ENCODE peak calls at places on chromosomes 4 and X, in ten cellular contexts. One of them, this sample, is unnamed.

GRCh38 chrX:2404816-2405215 is 96.0 kb downstream of the DHRSX start:
- DNase-seq in progenitor cell of endocrine pancreas: no peak
- DNase-seq in cardiac fibroblast: no peak
- DNase-seq in GM12865: no peak
- DNase-seq in WERI-Rb-1: no peak
- DNase-seq in foreskin fibroblast: no peak
- DNase-seq in choroid plexus epithelial cell: no peak
- DNase-seq in right atrium auricular region: no peak
- DNase-seq in upper lobe of right lung: no peak
- DNase-seq in neural crest cell: no peak
- DNase-seq in this sample: no peak

GRCh38 chr4:129223955-129224354 is 128.0 kb downstream of the C4orf33 start:
- DNase-seq in right atrium auricular region: no peak
- DNase-seq in foreskin fibroblast: no peak
- DNase-seq in upper lobe of right lung: no peak
- DNase-seq in cardiac fibroblast: no peak
- DNase-seq in progenitor cell of endocrine pancreas: no peak
- DNase-seq in neural crest cell: no peak
- DNase-seq in WERI-Rb-1: no peak
- DNase-seq in GM12865: no peak
- DNase-seq in choroid plexus epithelial cell: peak
- DNase-seq in this sample: no peak

GRCh38 chr4:63787326-63787725 is 621.9 kb downstream of the TECRL start:
- DNase-seq in GM12865: no peak
- DNase-seq in upper lobe of right lung: no peak
- DNase-seq in right atrium auricular region: no peak
- DNase-seq in foreskin fibroblast: no peak
- DNase-seq in neural crest cell: no peak
- DNase-seq in choroid plexus epithelial cell: no peak
- DNase-seq in WERI-Rb-1: no peak
- DNase-seq in cardiac fibroblast: no peak
- DNase-seq in progenitor cell of endocrine pancreas: no peak
- DNase-seq in this sample: no peak

GRCh38 chr4:166972071-166972470 is 262.2 kb downstream of the SPOCK3 start:
- DNase-seq in upper lobe of right lung: no peak
- DNase-seq in neural crest cell: no peak
- DNase-seq in cardiac fibroblast: peak
- DNase-seq in GM12865: peak
- DNase-seq in foreskin fibroblast: peak
- DNase-seq in right atrium auricular region: no peak
- DNase-seq in WERI-Rb-1: no peak
- DNase-seq in choroid plexus epithelial cell: peak
- DNase-seq in progenitor cell of endocrine pancreas: no peak
- DNase-seq in this sample: no peak

GRCh38 chr4:145773581-145774234 is 93.8 kb downstream of the C4orf51 start:
- DNase-seq in WERI-Rb-1: no peak
- DNase-seq in upper lobe of right lung: no peak
- DNase-seq in GM12865: peak
- DNase-seq in choroid plexus epithelial cell: no peak
- DNase-seq in cardiac fibroblast: peak
- DNase-seq in neural crest cell: no peak
- DNase-seq in right atrium auricular region: no peak
- DNase-seq in foreskin fibroblast: no peak
- DNase-seq in progenitor cell of endocrine pancreas: no peak
- DNase-seq in this sample: no peak

GRCh38 chr4:165175879-165176278 is 31.5 kb upstream of the KLHL2 start:
- DNase-seq in right atrium auricular region: no peak
- DNase-seq in upper lobe of right lung: no peak
- DNase-seq in cardiac fibroblast: no peak
- DNase-seq in foreskin fibroblast: no peak
- DNase-seq in GM12865: no peak
- DNase-seq in neural crest cell: no peak
- DNase-seq in choroid plexus epithelial cell: no peak
- DNase-seq in progenitor cell of endocrine pancreas: no peak
- DNase-seq in WERI-Rb-1: no peak
- DNase-seq in this sample: no peak

GRCh38 chrX:27966955-27967354 is 14.3 kb downstream of the DCAF8L1 start:
- DNase-seq in neural crest cell: no peak
- DNase-seq in WERI-Rb-1: no peak
- DNase-seq in GM12865: no peak
- DNase-seq in cardiac fibroblast: peak
- DNase-seq in progenitor cell of endocrine pancreas: no peak
- DNase-seq in foreskin fibroblast: peak
- DNase-seq in right atrium auricular region: no peak
- DNase-seq in choroid plexus epithelial cell: peak
- DNase-seq in upper lobe of right lung: no peak
- DNase-seq in this sample: no peak

GRCh38 chrX:136909119-136909705 is 28.7 kb upstream of the RBMX start:
- DNase-seq in neural crest cell: peak
- DNase-seq in foreskin fibroblast: peak
- DNase-seq in right atrium auricular region: peak
- DNase-seq in choroid plexus epithelial cell: peak
- DNase-seq in GM12865: peak
- DNase-seq in cardiac fibroblast: peak
- DNase-seq in upper lobe of right lung: peak
- DNase-seq in WERI-Rb-1: peak
- DNase-seq in progenitor cell of endocrine pancreas: peak
- DNase-seq in this sample: peak

GRCh38 chr4:102735578-102735977 is 25.2 kb downstream of the MANBA start:
- DNase-seq in progenitor cell of endocrine pancreas: no peak
- DNase-seq in cardiac fibroblast: no peak
- DNase-seq in upper lobe of right lung: no peak
- DNase-seq in foreskin fibroblast: no peak
- DNase-seq in choroid plexus epithelial cell: no peak
- DNase-seq in neural crest cell: no peak
- DNase-seq in WERI-Rb-1: no peak
- DNase-seq in right atrium auricular region: no peak
- DNase-seq in GM12865: no peak
- DNase-seq in this sample: no peak

GRCh38 chr4:140989944-140990343 is 143.3 kb downstream of the RNF150 start:
- DNase-seq in GM12865: no peak
- DNase-seq in upper lobe of right lung: no peak
- DNase-seq in cardiac fibroblast: no peak
- DNase-seq in neural crest cell: no peak
- DNase-seq in right atrium auricular region: no peak
- DNase-seq in foreskin fibroblast: no peak
- DNase-seq in WERI-Rb-1: no peak
- DNase-seq in choroid plexus epithelial cell: no peak
- DNase-seq in progenitor cell of endocrine pancreas: no peak
- DNase-seq in this sample: no peak

GRCh38 chr4:110586137-110586850 is 36.6 kb downstream of the PITX2 start:
- DNase-seq in WERI-Rb-1: no peak
- DNase-seq in GM12865: peak
- DNase-seq in choroid plexus epithelial cell: peak
- DNase-seq in progenitor cell of endocrine pancreas: no peak
- DNase-seq in cardiac fibroblast: peak
- DNase-seq in foreskin fibroblast: peak
- DNase-seq in neural crest cell: no peak
- DNase-seq in upper lobe of right lung: no peak
- DNase-seq in right atrium auricular region: no peak
- DNase-seq in this sample: no peak

GRCh38 chr4:8181119-8181518 is 18.0 kb upstream of the SH3TC1 start:
- DNase-seq in choroid plexus epithelial cell: no peak
- DNase-seq in right atrium auricular region: no peak
- DNase-seq in upper lobe of right lung: no peak
- DNase-seq in progenitor cell of endocrine pancreas: no peak
- DNase-seq in GM12865: no peak
- DNase-seq in foreskin fibroblast: no peak
- DNase-seq in WERI-Rb-1: no peak
- DNase-seq in neural crest cell: no peak
- DNase-seq in cardiac fibroblast: no peak
- DNase-seq in this sample: no peak

GRCh38 chrX:9866633-9867032 is 80.4 kb downstream of the SHROOM2 start:
- DNase-seq in WERI-Rb-1: no peak
- DNase-seq in right atrium auricular region: no peak
- DNase-seq in GM12865: no peak
- DNase-seq in foreskin fibroblast: peak
- DNase-seq in cardiac fibroblast: peak
- DNase-seq in progenitor cell of endocrine pancreas: no peak
- DNase-seq in neural crest cell: no peak
- DNase-seq in upper lobe of right lung: no peak
- DNase-seq in choroid plexus epithelial cell: no peak
- DNase-seq in this sample: no peak

DNA sequence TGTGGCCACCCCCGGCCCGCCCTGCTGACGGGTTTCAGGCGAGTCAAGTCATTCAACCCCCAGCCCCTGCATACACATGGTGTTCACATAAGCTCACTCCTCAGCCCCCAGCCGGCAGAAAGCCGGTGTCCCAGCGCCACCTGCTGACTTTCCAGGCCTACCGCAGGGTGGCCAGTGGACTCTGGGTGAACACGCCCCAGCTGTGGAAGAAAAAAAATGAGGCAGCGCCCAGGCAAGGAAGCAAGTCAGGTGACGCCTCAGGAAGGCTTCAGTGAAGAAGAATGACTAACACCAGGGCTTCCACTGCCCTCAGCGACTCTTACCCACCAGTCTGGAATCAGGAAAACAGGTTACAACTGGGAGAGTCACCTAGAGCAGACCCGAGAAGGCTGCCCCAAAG is 15.8 kb downstream of the BCAP31 start:
- DNase-seq in right atrium auricular region: peak
- DNase-seq in cardiac fibroblast: peak
- DNase-seq in WERI-Rb-1: peak
- DNase-seq in GM12865: peak
- DNase-seq in neural crest cell: peak
- DNase-seq in choroid plexus epithelial cell: peak
- DNase-seq in upper lobe of right lung: peak
- DNase-seq in progenitor cell of endocrine pancreas: peak
- DNase-seq in foreskin fibroblast: peak
- DNase-seq in this sample: no peak
- TF ChIP-seq CTCF in right atrium auricular region: peak
- TF ChIP-seq CTCF in cardiac fibroblast: peak
- TF ChIP-seq CTCF in WERI-Rb-1: peak
- TF ChIP-seq CTCF in GM12865: peak
- TF ChIP-seq CTCF in neural crest cell: peak
- TF ChIP-seq CTCF in choroid plexus epithelial cell: peak
- TF ChIP-seq CTCF in upper lobe of right lung: peak
- TF ChIP-seq CTCF in progenitor cell of endocrine pancreas: peak
- TF ChIP-seq CTCF in foreskin fibroblast: peak
- TF ChIP-seq CTCF in this sample: no peak

GRCh38 chr4:125434136-125434535 is 119.4 kb downstream of the FAT4 start:
- DNase-seq in choroid plexus epithelial cell: peak
- DNase-seq in GM12865: no peak
- DNase-seq in right atrium auricular region: no peak
- DNase-seq in WERI-Rb-1: no peak
- DNase-seq in cardiac fibroblast: peak
- DNase-seq in foreskin fibroblast: peak
- DNase-seq in neural crest cell: no peak
- DNase-seq in upper lobe of right lung: no peak
- DNase-seq in progenitor cell of endocrine pancreas: no peak
- DNase-seq in this sample: no peak

GRCh38 chr4:125428832-125429231 is 114.1 kb downstream of the FAT4 start:
- DNase-seq in foreskin fibroblast: no peak
- DNase-seq in WERI-Rb-1: no peak
- DNase-seq in GM12865: no peak
- DNase-seq in upper lobe of right lung: no peak
- DNase-seq in neural crest cell: no peak
- DNase-seq in choroid plexus epithelial cell: no peak
- DNase-seq in progenitor cell of endocrine pancreas: no peak
- DNase-seq in right atrium auricular region: no peak
- DNase-seq in cardiac fibroblast: no peak
- DNase-seq in this sample: no peak

GRCh38 chr4:125433453-125433852 is 118.7 kb downstream of the FAT4 start:
- DNase-seq in right atrium auricular region: no peak
- DNase-seq in foreskin fibroblast: peak
- DNase-seq in neural crest cell: no peak
- DNase-seq in cardiac fibroblast: peak
- DNase-seq in choroid plexus epithelial cell: peak
- DNase-seq in progenitor cell of endocrine pancreas: no peak
- DNase-seq in WERI-Rb-1: no peak
- DNase-seq in upper lobe of right lung: no peak
- DNase-seq in GM12865: no peak
- DNase-seq in this sample: no peak

DNA sequence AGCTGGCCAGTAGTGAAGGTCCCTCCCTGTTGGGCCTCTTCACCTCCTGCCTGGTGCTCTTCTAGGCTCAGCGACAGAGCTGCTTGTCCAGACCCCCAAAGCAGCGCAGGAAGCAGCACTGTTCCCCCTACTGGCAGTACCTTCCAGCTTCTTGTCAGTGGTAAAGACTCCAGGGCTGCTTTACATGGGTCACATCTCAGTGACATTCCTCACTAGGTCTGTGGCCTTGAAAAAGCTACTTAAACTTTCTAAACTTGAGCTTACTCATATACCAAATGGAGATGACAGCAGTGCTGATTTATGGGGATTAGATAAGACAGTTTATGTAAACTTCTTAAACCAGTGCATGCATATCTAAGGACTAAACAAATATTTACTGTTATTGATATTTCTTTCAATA is 117.3 kb downstream of the FAT4 start:
- DNase-seq in neural crest cell: no peak
- DNase-seq in upper lobe of right lung: no peak
- DNase-seq in GM12865: no peak
- DNase-seq in cardiac fibroblast: peak
- DNase-seq in foreskin fibroblast: peak
- DNase-seq in WERI-Rb-1: peak
- DNase-seq in right atrium auricular region: no peak
- DNase-seq in choroid plexus epithelial cell: peak
- DNase-seq in progenitor cell of endocrine pancreas: no peak
- DNase-seq in this sample: no peak
- TF ChIP-seq CTCF in neural crest cell: no peak
- TF ChIP-seq CTCF in upper lobe of right lung: peak
- TF ChIP-seq CTCF in GM12865: no peak
- TF ChIP-seq CTCF in cardiac fibroblast: peak
- TF ChIP-seq CTCF in foreskin fibroblast: no peak
- TF ChIP-seq CTCF in WERI-Rb-1: peak
- TF ChIP-seq CTCF in right atrium auricular region: no peak
- TF ChIP-seq CTCF in choroid plexus epithelial cell: peak
- TF ChIP-seq CTCF in progenitor cell of endocrine pancreas: peak
- TF ChIP-seq CTCF in this sample: no peak

DNA sequence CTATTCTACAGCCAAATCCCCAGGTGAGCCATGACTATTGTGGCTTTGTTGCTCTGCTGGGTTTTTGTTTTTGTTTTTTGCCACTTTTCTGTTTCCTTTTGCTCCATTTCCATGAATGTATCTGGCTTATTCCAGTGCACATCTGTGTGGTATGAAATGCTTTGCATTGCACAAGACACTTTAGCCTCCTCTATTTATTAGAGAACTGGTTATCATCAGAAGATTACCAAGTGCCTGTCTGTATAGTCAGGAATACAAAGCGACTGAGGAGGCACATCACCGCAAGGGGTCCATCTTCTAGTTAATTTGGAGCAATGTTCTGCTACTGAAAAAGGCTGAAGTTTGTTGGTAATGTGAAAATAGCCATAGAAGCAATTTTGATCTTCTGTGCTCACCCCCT is 120.8 kb downstream of the DCLK2 start:
- DNase-seq in upper lobe of right lung: no peak
- DNase-seq in WERI-Rb-1: no peak
- DNase-seq in progenitor cell of endocrine pancreas: no peak
- DNase-seq in right atrium auricular region: no peak
- DNase-seq in GM12865: no peak
- DNase-seq in cardiac fibroblast: no peak
- DNase-seq in choroid plexus epithelial cell: no peak
- DNase-seq in foreskin fibroblast: no peak
- DNase-seq in neural crest cell: no peak
- DNase-seq in this sample: no peak
- TF ChIP-seq CTCF in upper lobe of right lung: no peak
- TF ChIP-seq CTCF in WERI-Rb-1: no peak
- TF ChIP-seq CTCF in progenitor cell of endocrine pancreas: no peak
- TF ChIP-seq CTCF in right atrium auricular region: no peak
- TF ChIP-seq CTCF in GM12865: no peak
- TF ChIP-seq CTCF in cardiac fibroblast: no peak
- TF ChIP-seq CTCF in choroid plexus epithelial cell: no peak
- TF ChIP-seq CTCF in foreskin fibroblast: no peak
- TF ChIP-seq CTCF in neural crest cell: no peak
- TF ChIP-seq CTCF in this sample: no peak

GRCh38 chr4:115873048-115873447 is 759.6 kb upstream of the NDST4 start:
- DNase-seq in choroid plexus epithelial cell: no peak
- DNase-seq in neural crest cell: no peak
- DNase-seq in upper lobe of right lung: no peak
- DNase-seq in progenitor cell of endocrine pancreas: no peak
- DNase-seq in foreskin fibroblast: no peak
- DNase-seq in WERI-Rb-1: no peak
- DNase-seq in cardiac fibroblast: no peak
- DNase-seq in right atrium auricular region: no peak
- DNase-seq in GM12865: peak
- DNase-seq in this sample: no peak
- TF ChIP-seq CTCF in choroid plexus epithelial cell: no peak
- TF ChIP-seq CTCF in neural crest cell: no peak
- TF ChIP-seq CTCF in upper lobe of right lung: no peak
- TF ChIP-seq CTCF in progenitor cell of endocrine pancreas: no peak
- TF ChIP-seq CTCF in foreskin fibroblast: no peak
- TF ChIP-seq CTCF in WERI-Rb-1: peak
- TF ChIP-seq CTCF in cardiac fibroblast: no peak
- TF ChIP-seq CTCF in right atrium auricular region: no peak
- TF ChIP-seq CTCF in GM12865: peak
- TF ChIP-seq CTCF in this sample: no peak